ENCODE peak calls at places on chromosomes 3 and 15, in six cellular contexts. Z, F, Y, O, S and B are unnamed samples.
A peak's percentile ranks its signal among the peaks of the same experiment; 100 is the strongest.

GRCh38 chr3:186311431-186311830 is 50.6 kb downstream of the DGKG start:
- DNase-seq in Y (no peak), S (no peak), O (no peak), Z (no peak), F (no peak), B (no peak)

GRCh38 chr3:126153695-126154360 is 26.6 kb downstream of the ALDH1L1 start:
- DNase-seq in Y (no peak), Z (peak; percentile 26), F (no peak), O (no peak), S (no peak), B (no peak)

GRCh38 chr3:130935761-130936160 is 41.9 kb downstream of the ATP2C1 start:
- DNase-seq in O (no peak), Z (no peak), S (no peak), F (no peak), Y (peak; percentile 52), B (no peak)

GRCh38 chr15:68503213-68503612 is 71.2 kb upstream of the ITGA11 start:
- DNase-seq in O (no peak), F (no peak), S (peak; percentile 37), Z (no peak), Y (no peak), B (no peak)

GRCh38 chr3:46506526-46506925 is 8.8 kb downstream of the RTP3 start:
- DNase-seq in Y (no peak), O (no peak), S (no peak), F (no peak), Z (no peak), B (no peak)

GRCh38 chr3:144744473-144744872 is 772.9 kb downstream of the DIPK2A start:
- DNase-seq in F (no peak), Z (no peak), Y (no peak), O (no peak), S (no peak), B (no peak)

GRCh38 chr3:194206375-194206774 is 70.4 kb downstream of the HES1 start:
- DNase-seq in F (peak; percentile 35), Y (no peak), Z (peak; percentile 66), O (peak; percentile 41), S (no peak), B (no peak)

GRCh38 chr3:137062250-137062649 is 104.5 kb downstream of the IL20RB start:
- DNase-seq in F (no peak), O (no peak), S (no peak), Z (no peak), Y (no peak), B (no peak)

GRCh38 chr15:75639191-75639708 is 774 bp downstream of the IMP3 start:
- DNase-seq in S (no peak), F (no peak), O (no peak), Z (no peak), Y (no peak), B (no peak)

GRCh38 chr15:67039349-67040075 is 25.9 kb upstream of the SMAD3 start:
- DNase-seq in Y (no peak), S (peak; percentile 50), O (no peak), Z (no peak), F (no peak), B (no peak)

GRCh38 chr15:80507131-80507530 is 102.9 kb downstream of the ARNT2 start:
- DNase-seq in F (no peak), S (no peak), Y (no peak), O (no peak), Z (no peak), B (no peak)

GRCh38 chr3:88000853-88001252 is 58.0 kb downstream of the CGGBP1 start:
- DNase-seq in F (no peak), S (no peak), O (no peak), Z (no peak), Y (no peak), B (no peak)

GRCh38 chr15:40347559-40348470 is 3.0 kb upstream of the PHGR1 start:
- DNase-seq in O (no peak), F (no peak), Z (peak; percentile 90), S (no peak), Y (no peak), B (no peak)

GRCh38 chr3:55327131-55327920 is 159.8 kb downstream of the WNT5A start:
- DNase-seq in Y (no peak), Z (no peak), F (no peak), S (no peak), O (no peak), B (no peak)

GRCh38 chr15:72358121-72358520 is 17.7 kb downstream of the HEXA start:
- DNase-seq in S (no peak), O (no peak), Z (no peak), Y (no peak), F (no peak), B (no peak)

GRCh38 chr3:3714572-3714971 is 84.7 kb upstream of the LRRN1 start:
- DNase-seq in Z (no peak), F (no peak), Y (no peak), S (no peak), O (no peak), B (no peak)

GRCh38 chr15:43943511-43943910 is 116.7 kb downstream of the WDR76 start:
- DNase-seq in O (no peak), Z (no peak), F (no peak), S (no peak), Y (no peak), B (no peak)

GRCh38 chr3:172317984-172318383 is 130.3 kb downstream of the GHSR start:
- DNase-seq in Z (peak; percentile 55), O (no peak), Y (no peak), F (no peak), S (no peak), B (peak; percentile 82)

GRCh38 chr3:30162579-30162978 is 443.8 kb upstream of the TGFBR2 start:
- DNase-seq in S (no peak), F (no peak), Z (no peak), Y (no peak), O (no peak), B (no peak)

GRCh38 chr3:50316657-50317242 is 5.8 kb downstream of the HYAL2 start:
- DNase-seq in Y (no peak), Z (peak; percentile 93), O (no peak), F (no peak), S (no peak), B (no peak)

DNA sequence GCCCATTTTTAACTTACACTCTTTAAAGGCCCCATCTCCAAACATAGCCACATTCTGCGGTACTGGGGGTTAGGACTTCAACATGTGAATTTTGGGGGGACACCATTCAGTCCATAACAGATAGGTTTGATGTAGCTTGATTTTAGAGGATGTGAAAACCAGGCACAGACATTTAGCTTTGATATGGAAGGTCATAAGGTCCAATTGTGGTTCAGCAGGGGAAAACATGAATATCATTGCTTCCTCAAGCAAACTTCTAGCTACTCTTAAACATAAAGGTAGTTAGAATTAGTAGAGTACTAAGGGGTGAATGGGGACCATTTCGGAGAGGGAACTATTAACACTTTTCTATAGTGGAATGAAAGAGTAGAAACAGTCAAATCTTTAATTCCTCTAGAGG is 13.6 kb upstream of the NFKBIZ start:
- DNase-seq in Z (no peak), O (no peak), Y (no peak), F (no peak), S (no peak), B (no peak)
- H3K4me3 ChIP-seq in Z (no peak overlapping the region), O (no peak overlapping the region), Y (no peak overlapping the region), F (no peak overlapping the region), S (no peak overlapping the region), B (no peak overlapping the region)

GRCh38 chr3:110314512-110315114 is 757.0 kb upstream of the NECTIN3 start:
- DNase-seq in Y (peak; percentile 31), F (peak; percentile 43), O (peak; percentile 58), Z (no peak), S (no peak), B (peak; percentile 73)
- TF ChIP-seq CTCF in Y (peak; percentile 82), F (peak; percentile 70), O (peak; percentile 68), Z (peak; percentile 60), S (peak; percentile 70), B (no peak)

GRCh38 chr15:90191795-90192494 is 9.2 kb upstream of the SEMA4B start:
- DNase-seq in O (peak; percentile 95), Z (peak; percentile 94), Y (no peak), S (peak; percentile 87), F (peak; percentile 90), B (no peak)
- H3K4me3 ChIP-seq in O (no peak overlapping the region), Z (no peak overlapping the region), Y (peak overlapping the region; percentile 1), S (no peak overlapping the region), F (no peak overlapping the region), B (no peak overlapping the region)

GRCh38 chr3:188208751-188209433 is 54.9 kb downstream of the LPP start:
- DNase-seq in F (no peak), O (no peak), Y (no peak), S (no peak), Z (no peak), B (no peak)

GRCh38 chr3:188204516-188204915 is 50.6 kb downstream of the LPP start:
- DNase-seq in O (no peak), S (no peak), Z (no peak), Y (no peak), F (no peak), B (no peak)

GRCh38 chr3:188207941-188208750 is 54.2 kb downstream of the LPP start:
- DNase-seq in Z (no peak), F (no peak), S (no peak), O (no peak), Y (no peak), B (no peak)

GRCh38 chr3:188206787-188207186 is 52.8 kb downstream of the LPP start:
- DNase-seq in O (no peak), F (no peak), Y (no peak), S (no peak), Z (no peak), B (no peak)

DNA sequence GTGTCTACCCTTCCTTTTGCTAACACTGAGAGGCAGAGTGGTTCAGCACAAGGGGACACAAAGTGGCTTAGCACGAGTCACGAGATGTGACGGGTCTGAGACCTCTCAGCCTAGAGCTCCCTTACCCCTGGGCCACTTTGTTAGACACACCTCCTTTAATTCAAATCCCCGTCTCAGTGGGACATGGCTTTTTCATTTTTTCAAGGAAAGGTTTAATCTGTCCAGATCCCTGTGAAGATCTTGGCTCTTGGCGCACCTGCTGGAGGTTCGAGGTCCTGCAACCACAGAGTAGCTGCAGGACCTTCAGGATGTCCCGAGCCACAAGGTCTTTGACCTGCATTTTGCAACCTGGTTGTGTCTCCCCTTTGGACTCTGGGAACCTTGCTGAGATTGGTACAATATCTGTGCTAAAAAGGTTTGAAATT is 52.0 kb downstream of the LPP start:
- DNase-seq in Y (no peak), F (no peak), Z (no peak), S (no peak), O (peak; percentile 34), B (no peak)
- TF ChIP-seq CTCF in Y (peak; percentile 63), F (no peak), Z (no peak), S (peak; percentile 15), O (peak; percentile 29), B (peak; percentile 27)